ENCODE peak calls at places on chromosome 11, in seven cellular contexts. P is ovary; U is CD8-positive, alpha-beta memory T cell; H is pancreas; E is SK-N-SH; D is upper lobe of right lung; B is CD4-positive, alpha-beta T cell. S is an unnamed sample. For H3K9me3, the result is how much of the 10 kb centered on the place peaks cover.

GRCh38 chr11:121486054-121486453 is 33.3 kb upstream of the SORL1-AS1 start:
- DNase-seq in U (no peak), D (no peak), P (no peak), B (no peak), H (no peak), E (no peak), S (no peak)

GRCh38 chr11:1546536-1547466 is 25.3 kb downstream of the DUSP8 start:
- DNase-seq in E (peak), P (no peak), H (peak), U (peak), B (peak), D (peak), S (no peak)

GRCh38 chr11:121723261-121723741 is 270.5 kb upstream of the SORL1-AS1 start:
- DNase-seq in E (no peak), U (no peak), H (no peak), D (no peak), B (no peak), P (peak), S (peak)

GRCh38 chr11:82864268-82864667 is 36.0 kb downstream of the PRCP start:
- DNase-seq in D (peak), B (peak), U (no peak), H (peak), P (no peak), E (peak), S (peak)

GRCh38 chr11:60303661-60304060 is 23.2 kb downstream of the MS4A4A start:
- DNase-seq in E (no peak), B (no peak), H (no peak), P (no peak), U (no peak), D (no peak), S (no peak)

GRCh38 chr11:44316388-44317240 is 6.7 kb upstream of the ALX4 start:
- DNase-seq in D (peak), H (no peak), P (peak), E (peak), U (no peak), B (no peak), S (no peak)

GRCh38 chr11:126423743-126424142 is 68.3 kb downstream of the ST3GAL4 start:
- DNase-seq in D (no peak), E (no peak), P (peak), B (no peak), U (no peak), H (no peak), S (no peak)

GRCh38 chr11:126949066-126949945 is 51.3 kb downstream of the KIRREL3 start:
- DNase-seq in H (no peak), D (no peak), P (no peak), E (no peak), U (no peak), B (no peak), S (no peak)

GRCh38 chr11:134607963-134608750 is 196.1 kb upstream of the B3GAT1 start:
- DNase-seq in P (no peak), D (no peak), U (no peak), H (no peak), E (no peak), B (no peak), S (no peak)

GRCh38 chr11:111960916-111961315 is 23.8 kb downstream of the DIXDC1 start:
- DNase-seq in P (no peak), B (no peak), U (no peak), D (no peak), H (peak), E (no peak), S (no peak)

GRCh38 chr11:71947498-71947897 is 18.7 kb downstream of the RNF121 start:
- DNase-seq in B (no peak), H (no peak), U (no peak), P (no peak), E (no peak), D (no peak), S (no peak)

GRCh38 chr11:84855846-84856245 is 771.3 kb downstream of the DLG2 start:
- DNase-seq in D (no peak), E (no peak), H (no peak), P (no peak), B (no peak), U (no peak), S (no peak)

GRCh38 chr11:34379081-34379480 is 21.3 kb upstream of the ABTB2 start:
- DNase-seq in B (no peak), U (no peak), P (no peak), D (no peak), H (no peak), E (no peak), S (no peak)

GRCh38 chr11:86091566-86091965 is 22.7 kb upstream of the PICALM start:
- DNase-seq in H (no peak), E (no peak), U (no peak), D (no peak), B (no peak), P (no peak), S (no peak)

GRCh38 chr11:61579398-61580291 is 1.2 kb downstream of the SYT7 start:
- DNase-seq in E (no peak), D (no peak), P (no peak), H (no peak), U (no peak), B (no peak), S (no peak)

GRCh38 chr11:131909426-131910200 is 539.2 kb downstream of the NTM start:
- DNase-seq in U (no peak), H (no peak), E (no peak), P (no peak), D (no peak), B (no peak), S (no peak)

GRCh38 chr11:83292709-83293435 is 6.7 kb upstream of the CCDC90B start:
- DNase-seq in U (peak), P (no peak), E (peak), H (no peak), B (no peak), D (no peak), S (no peak)

GRCh38 chr11:63444181-63444580 is 46.8 kb downstream of the PLAAT5 start:
- DNase-seq in B (no peak), D (no peak), U (no peak), E (no peak), P (no peak), H (no peak), S (no peak)

GRCh38 chr11:10457901-10458300 is 2.8 kb downstream of the AMPD3 start:
- DNase-seq in D (no peak), P (no peak), E (no peak), U (no peak), H (no peak), B (no peak), S (no peak)

GRCh38 chr11:115527534-115528125 is 23.4 kb upstream of the CADM1 start:
- DNase-seq in P (no peak), U (no peak), E (no peak), B (no peak), H (no peak), D (no peak), S (no peak)

GRCh38 chr11:126918556-126918955 is 82.0 kb downstream of the KIRREL3 start:
- DNase-seq in E (no peak), B (no peak), H (no peak), P (no peak), D (no peak), U (no peak), S (no peak)

GRCh38 chr11:78344114-78344513 is 73.5 kb downstream of the GAB2 start:
- DNase-seq in U (no peak), H (no peak), D (no peak), B (no peak), E (no peak), P (no peak), S (no peak)

GRCh38 chr11:125082611-125083311 is 19.7 kb downstream of the SLC37A2 start:
- DNase-seq in U (no peak), H (no peak), D (no peak), B (no peak), E (peak), P (peak), S (no peak)

GRCh38 chr11:12458042-12458441 is 80.7 kb downstream of the PARVA start:
- DNase-seq in E (no peak), H (no peak), U (no peak), D (no peak), P (no peak), B (no peak), S (no peak)

GRCh38 chr11:33445761-33446161 is 188.6 kb downstream of the HIPK3 start:
- DNase-seq in E (no peak), U (no peak), P (no peak), D (no peak), B (no peak), H (no peak), S (no peak)

GRCh38 chr11:117428186-117428855 is 100.7 kb downstream of the CEP164 start:
- DNase-seq in E (no peak), U (no peak), D (peak), H (no peak), B (no peak), P (no peak), S (no peak)

GRCh38 chr11:33387996-33388395 is 130.8 kb downstream of the HIPK3 start:
- DNase-seq in D (no peak), B (no peak), P (no peak), U (no peak), E (no peak), H (no peak), S (no peak)

GRCh38 chr11:9831122-9831521 is 167.2 kb downstream of the SWAP70 start:
- DNase-seq in U (no peak), D (no peak), H (no peak), P (no peak), B (no peak), E (no peak), S (no peak)

GRCh38 chr11:17498058-17498457 is 21.4 kb upstream of the ABCC8 start:
- DNase-seq in E (no peak), P (no peak), D (no peak), U (no peak), H (no peak), B (no peak), S (no peak)

GRCh38 chr11:106540001-106540400 is 462.5 kb downstream of the AASDHPPT start:
- DNase-seq in P (no peak), E (no peak), D (no peak), B (no peak), H (no peak), U (no peak), S (no peak)

GRCh38 chr11:77082838-77083552 is 16.2 kb downstream of the CAPN5 start:
- DNase-seq in U (peak), B (peak), P (peak), E (peak), D (peak), H (peak), S (peak)

GRCh38 chr11:114137054-114137453 is 77.5 kb downstream of the ZBTB16 start:
- DNase-seq in P (no peak), D (no peak), E (no peak), U (no peak), H (no peak), B (no peak), S (no peak)

GRCh38 chr11:119196833-119197483 is 9.2 kb upstream of the CBL start:
- DNase-seq in B (peak), E (peak), D (peak), U (peak), H (peak), P (peak), S (no peak)
- H3K27ac ChIP-seq in B (no peak), E (no peak), D (no peak), U (no peak), H (peak), P (no peak), S (no peak)

GRCh38 chr11:28169816-28170215 is 61.6 kb downstream of the METTL15 start:
- DNase-seq in D (no peak), E (no peak), B (no peak), U (no peak), P (no peak), H (no peak), S (no peak)

GRCh38 chr11:28170759-28171158 is 62.6 kb downstream of the METTL15 start:
- DNase-seq in H (no peak), B (no peak), P (no peak), E (no peak), D (no peak), U (no peak), S (no peak)

DNA sequence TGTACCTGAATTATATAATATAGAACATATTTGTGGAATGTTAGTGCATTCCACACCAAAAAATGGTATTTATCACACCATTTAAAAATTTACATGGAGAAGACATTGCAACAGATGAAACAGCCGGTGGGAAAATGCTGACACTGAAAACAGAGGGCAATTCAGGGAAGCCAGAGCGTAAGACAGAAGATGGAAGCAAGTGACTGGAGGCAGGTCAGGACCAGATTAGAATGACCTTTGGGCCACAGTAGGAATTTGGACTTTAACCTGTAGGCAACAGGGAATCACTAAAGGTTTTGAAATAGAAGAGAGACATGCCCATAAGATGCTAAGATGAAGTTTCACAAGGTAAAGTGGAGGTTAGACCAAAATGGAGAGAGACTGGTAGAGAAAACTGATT is 60.5 kb downstream of the METTL15 start:
- DNase-seq in P (no peak), U (no peak), B (no peak), E (no peak), D (no peak), H (no peak), S (no peak)
- H3K9me3 ChIP-seq in P (under half), U (under half), B (under half), E (under half), D (under half), H (under half), S (under half)

DNA sequence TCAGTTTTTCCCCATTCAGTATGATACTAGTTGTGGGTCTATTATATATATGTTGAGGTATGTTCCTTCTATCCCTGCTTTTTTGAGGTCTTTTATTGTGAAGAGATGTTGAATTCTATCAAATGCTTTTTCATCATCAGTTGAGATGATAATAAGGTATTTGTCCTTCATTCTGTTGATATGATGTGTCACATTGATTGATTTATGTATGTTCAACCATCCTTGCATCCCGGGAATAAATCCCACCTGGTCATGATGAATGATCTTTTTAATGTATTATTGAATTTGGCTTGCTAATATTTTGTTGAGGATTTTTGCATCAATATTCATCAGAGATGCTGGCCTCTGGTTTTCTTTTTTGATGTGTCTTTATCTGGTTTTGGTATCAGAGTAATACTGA is 26.0 kb downstream of the ENDOD1 start:
- DNase-seq in P (no peak), U (no peak), B (no peak), D (no peak), E (no peak), H (no peak), S (no peak)
- H3K27ac ChIP-seq in P (no peak), U (no peak), B (no peak), D (no peak), E (no peak), H (no peak), S (no peak)

DNA sequence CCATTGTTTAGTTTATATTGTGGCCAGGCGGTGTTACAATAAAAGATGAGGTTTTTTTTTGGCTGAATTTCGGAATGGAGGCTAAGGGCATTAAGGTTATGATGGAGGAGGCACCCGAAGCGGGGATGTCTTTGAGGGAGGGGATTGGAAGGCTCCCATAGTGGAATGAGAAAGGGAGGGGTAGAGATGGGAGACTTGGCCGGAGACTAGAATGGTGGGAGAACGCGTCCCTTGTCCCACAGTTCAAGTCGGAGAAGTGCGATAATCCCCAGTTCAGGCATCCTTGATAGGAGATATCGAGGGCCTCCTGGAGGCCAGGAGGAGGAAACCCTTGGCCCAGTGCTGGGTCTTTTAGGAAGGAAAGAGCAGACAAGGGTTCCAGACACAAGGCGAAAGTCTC is 21.6 kb downstream of the ZNF195 start:
- DNase-seq in D (no peak), B (no peak), P (no peak), H (no peak), E (no peak), U (no peak), S (no peak)
- H3K9me3 ChIP-seq in D (half or more), B (half or more), P (under half), H (under half), E (under half), U (half or more), S (half or more)

DNA sequence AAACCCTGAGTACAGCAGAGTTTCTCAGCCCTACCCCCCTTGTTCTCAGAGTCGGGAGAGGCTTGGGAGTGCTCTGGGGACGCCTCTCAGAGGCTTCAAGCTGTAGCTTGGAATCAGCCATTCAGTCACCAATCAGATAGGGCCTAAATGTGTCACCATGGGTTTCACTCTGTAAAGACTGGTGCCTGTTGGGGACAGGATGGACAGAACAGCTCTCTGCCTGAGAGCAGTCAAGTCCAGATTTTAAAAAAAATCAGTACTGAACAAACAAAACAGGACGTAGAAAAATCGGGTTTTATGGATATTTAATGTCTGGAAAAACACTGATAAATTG is 1.3 kb downstream of the FADD start:
- DNase-seq in H (no peak), B (no peak), D (peak), P (no peak), U (no peak), E (no peak), S (no peak)
- H3K27ac ChIP-seq in H (peak), B (peak), D (peak), P (no peak), U (peak), E (peak), S (peak)

DNA sequence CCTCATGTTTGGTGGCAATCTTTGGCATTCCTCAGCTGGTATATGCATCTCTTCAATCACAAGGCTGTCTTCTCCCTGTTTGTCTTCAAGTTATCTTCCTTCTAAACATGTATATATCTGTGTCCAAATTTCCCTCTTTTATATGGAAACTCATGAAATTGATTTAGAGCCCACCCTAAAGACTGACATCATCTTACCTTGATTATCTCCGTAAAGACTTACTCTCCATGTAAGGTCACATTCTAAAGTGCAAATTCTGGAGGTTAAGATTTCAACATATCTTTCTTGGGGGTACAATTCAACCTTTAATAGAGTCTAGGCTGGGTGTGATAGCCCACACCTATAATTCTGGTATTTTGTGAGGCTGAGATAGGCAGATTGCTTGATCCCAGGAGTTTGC is 215.8 kb upstream of the LRRC4C start:
- DNase-seq in B (no peak), U (no peak), H (no peak), P (no peak), D (no peak), E (no peak), S (no peak)
- H3K9me3 ChIP-seq in B (under half), U (under half), H (under half), P (under half), D (under half), E (under half), S (under half)

S was measured in left ventricle myocardium inferior.